ENCODE peak calls at places on chromosomes 1 and 21, in nine cellular contexts. Z is type B pancreatic cell, Y is Calu3, K is epithelial cell of esophagus, Q is GM13977, M is OCI-LY7, G is fibroblast of mammary gland, A is body of pancreas, O is endothelial cell. U is an unnamed sample.
A peak's percentile ranks its signal among the peaks of the same experiment; 100 is the strongest.

GRCh38 chr1:69638673-69639072 is 71.0 kb downstream of the LRRC7 start:
- DNase-seq in A (no peak), Q (no peak), G (no peak), Z (no peak), K (no peak), M (no peak), O (no peak), Y (no peak), U (no peak)

GRCh38 chr1:201171063-201172036 is 17.1 kb upstream of the TMEM9 start:
- DNase-seq in O (peak; percentile 66), G (peak; percentile 58), M (no peak), K (peak; percentile 24), Z (peak; percentile 78), Q (peak; percentile 74), A (peak; percentile 69), Y (peak; percentile 86), U (peak; percentile 76)

GRCh38 chr1:154629160-154630073 is 21.4 kb upstream of the ADAR start:
- DNase-seq in Y (no peak), Q (no peak), O (no peak), A (no peak), M (no peak), K (no peak), Z (no peak), G (no peak), U (no peak)

GRCh38 chr21:42578034-42578433 is 64.4 kb downstream of the SLC37A1 start:
- DNase-seq in Z (no peak), Q (no peak), G (no peak), Y (no peak), M (no peak), O (no peak), K (no peak), A (no peak), U (no peak)

GRCh38 chr1:7679873-7680790 is 91.0 kb upstream of the VAMP3 start:
- DNase-seq in A (peak; percentile 21), Y (peak; percentile 10), Q (peak; percentile 71), Z (peak; percentile 84), G (no peak), M (no peak), K (peak; percentile 28), O (peak; percentile 54), U (peak; percentile 82)

GRCh38 chr1:228185641-228185965 is 20.0 kb downstream of the IBA57 start:
- DNase-seq in A (no peak), G (no peak), Q (no peak), O (no peak), K (no peak), Z (no peak), Y (no peak), M (no peak), U (no peak)

GRCh38 chr1:173410794-173411236 is 66.3 kb upstream of the PRDX6 start:
- DNase-seq in K (no peak), Y (no peak), Z (no peak), A (peak; percentile 31), M (peak; percentile 41), G (no peak), O (no peak), Q (peak; percentile 26), U (no peak)

GRCh38 chr1:30616759-30617158 is 106.6 kb downstream of the MATN1 start:
- DNase-seq in Q (no peak), K (no peak), M (no peak), Z (peak; percentile 15), G (no peak), Y (no peak), O (no peak), A (no peak), U (no peak)

GRCh38 chr1:237183963-237184540 is 142.1 kb downstream of the RYR2 start:
- DNase-seq in Y (no peak), M (no peak), Q (no peak), G (no peak), K (no peak), A (no peak), O (no peak), Z (no peak), U (no peak)

GRCh38 chr1:175481126-175482071 is 262.0 kb downstream of the TNR start:
- DNase-seq in K (peak; percentile 44), M (peak; percentile 43), Y (peak; percentile 17), G (peak; percentile 21), Q (peak; percentile 17), O (peak; percentile 26), A (no peak), Z (no peak), U (no peak)

GRCh38 chr1:74528123-74528522 is 15.7 kb upstream of the LRRC53 start:
- DNase-seq in A (no peak), Z (no peak), G (no peak), K (no peak), Y (no peak), O (no peak), M (no peak), Q (no peak), U (no peak)

GRCh38 chr1:7781923-7782495 is 2.1 kb upstream of the PER3 start:
- DNase-seq in G (no peak), Z (no peak), A (no peak), O (no peak), Q (no peak), K (peak; percentile 14), Y (no peak), M (no peak), U (no peak)

GRCh38 chr1:182394055-182394775 is 2.6 kb upstream of the GLUL start:
- DNase-seq in Z (no peak), A (peak; percentile 48), O (no peak), M (no peak), Y (no peak), K (no peak), Q (no peak), G (no peak), U (no peak)

GRCh38 chr1:91844862-91845528 is 41.0 kb downstream of the TGFBR3 start:
- DNase-seq in O (no peak), A (peak; percentile 41), M (no peak), G (peak; percentile 98), Q (no peak), K (peak; percentile 94), Z (no peak), Y (no peak), U (no peak)

DNA sequence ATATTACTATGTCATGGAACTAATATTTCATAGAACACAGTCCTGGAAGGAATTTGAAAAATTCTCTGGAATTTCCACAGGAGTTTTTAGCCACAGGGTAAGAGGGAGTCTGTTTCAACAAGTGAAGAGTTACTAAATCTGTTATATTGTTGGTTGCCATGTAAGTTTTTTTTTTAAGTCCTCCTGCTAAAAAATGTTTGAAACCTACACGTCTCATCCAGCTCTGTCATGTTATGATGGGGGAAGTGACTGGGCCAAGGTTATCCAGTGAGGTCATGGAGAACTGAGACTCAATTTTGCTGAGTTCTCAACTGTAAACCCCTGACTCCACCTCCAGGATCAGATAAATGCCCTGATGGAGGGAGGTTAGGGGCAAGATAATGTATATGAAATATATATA is 60.8 kb upstream of the USP24 start:
- DNase-seq in M (no peak), Q (no peak), Z (no peak), G (peak; percentile 36), K (peak; percentile 36), Y (no peak), O (no peak), A (no peak), U (no peak)
- TF ChIP-seq CTCF in M (no peak), Q (no peak), Z (no peak), G (no peak), K (no peak), Y (no peak), O (no peak), A (no peak), U (no peak)

DNA sequence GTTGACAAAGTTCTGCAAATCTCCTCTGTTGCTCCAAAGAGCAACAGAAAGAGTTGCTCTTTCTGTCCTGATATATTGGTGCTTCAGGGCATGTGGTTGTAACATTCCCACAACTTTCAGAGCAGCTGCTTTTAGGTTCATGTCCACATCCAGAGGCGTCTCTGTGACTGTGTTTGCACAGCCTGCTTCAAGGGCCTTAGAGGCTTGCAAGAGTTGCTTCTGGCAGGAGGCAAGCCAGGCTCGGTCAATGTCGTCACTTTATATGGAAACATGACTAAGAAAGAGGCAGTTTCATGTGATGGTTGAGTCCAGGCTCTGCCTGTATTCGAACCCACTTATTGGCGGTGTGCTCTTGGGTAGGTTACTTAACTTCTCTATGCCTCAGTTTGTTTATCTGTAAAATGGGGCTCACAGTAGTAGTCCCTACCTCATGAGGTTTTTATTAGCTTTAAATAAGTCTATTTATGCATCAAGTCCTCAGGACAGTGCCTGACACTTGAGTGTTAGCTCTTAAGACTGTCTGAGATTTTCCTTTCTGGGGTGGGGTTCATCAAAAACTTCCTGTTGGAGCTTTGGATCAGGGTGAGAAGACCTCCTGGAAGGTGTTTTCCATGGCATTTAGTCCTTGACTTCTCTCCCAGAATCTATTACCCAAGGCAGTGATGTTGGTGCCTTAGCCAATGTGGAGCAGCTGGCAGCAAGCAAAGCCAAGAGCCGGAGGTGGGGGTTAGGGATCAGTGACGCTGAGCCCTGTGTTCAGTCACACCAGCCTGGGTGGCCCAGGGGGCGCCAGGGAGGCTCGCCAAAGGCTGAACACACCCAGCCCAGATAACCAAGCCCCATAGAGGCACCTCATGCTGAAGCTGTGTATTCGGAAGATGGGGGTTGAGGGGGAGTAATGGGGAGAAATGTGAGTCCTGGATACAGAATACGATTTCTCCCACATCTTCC is 18.9 kb downstream of the LHX4 start:
- DNase-seq in A (no peak), K (no peak), Y (peak; percentile 43), M (peak; percentile 26), Q (no peak), O (no peak), Z (no peak), G (no peak), U (peak; percentile 35)
- TF ChIP-seq CTCF in A (no peak), K (no peak), Y (no peak), M (peak; percentile 68), Q (no peak), O (no peak), Z (no peak), G (no peak), U (no peak)

GRCh38 chr1:189708674-189709073 is 769.0 kb downstream of the BRINP3 start:
- DNase-seq in K (peak; percentile 47), M (no peak), Y (peak; percentile 16), A (no peak), O (peak; percentile 22), Z (no peak), Q (no peak), G (no peak), U (no peak)
- TF ChIP-seq CTCF in K (peak; percentile 13), M (no peak), Y (no peak), A (no peak), O (no peak), Z (peak; percentile 53), Q (peak; percentile 19), G (no peak), U (no peak)

GRCh38 chr1:156680056-156680455 is 2.8 kb upstream of the NES start:
- DNase-seq in O (no peak), Y (no peak), G (no peak), A (no peak), M (no peak), Z (no peak), Q (no peak), K (no peak), U (no peak)

GRCh38 chr1:156677616-156678596 is 699 bp upstream of the NES start:
- DNase-seq in G (peak; percentile 84), K (peak; percentile 68), O (peak; percentile 66), Z (no peak), Y (peak; percentile 70), Q (peak; percentile 72), A (peak; percentile 59), M (peak; percentile 56), U (peak; percentile 70)

GRCh38 chr1:156684227-156684782 is 7.1 kb upstream of the NES start:
- DNase-seq in G (peak; percentile 82), M (no peak), A (no peak), Q (no peak), Z (no peak), K (peak; percentile 96), Y (no peak), O (no peak), U (no peak)

GRCh38 chr1:156681196-156681595 is 4.0 kb upstream of the NES start:
- DNase-seq in A (no peak), Y (no peak), M (no peak), K (no peak), Q (no peak), G (no peak), O (no peak), Z (no peak), U (no peak)

GRCh38 chr1:156682166-156682890 is 5.1 kb upstream of the NES start:
- DNase-seq in Q (no peak), Z (no peak), O (peak; percentile 33), K (no peak), Y (no peak), A (no peak), M (no peak), G (no peak), U (no peak)
- TF ChIP-seq CTCF in Q (no peak), Z (no peak), O (no peak), K (peak; percentile 4), Y (no peak), A (no peak), M (no peak), G (no peak), U (no peak)

U was measured in nephron progenitor cell.